ENCODE peak calls at places on chromosomes 16 and 17, in ten cellular contexts. P is head of caudate nucleus; Y is EL; K is effector memory CD4-positive, alpha-beta T cell; E is T-helper 17 cell; I is amniotic epithelial cell; L is immature natural killer cell; T is NCI-H2029; N is COR-L47; J is NCI-H460. W is an unnamed sample.

GRCh38 chr17:82592751-82593589 is 55.3 kb downstream of the WDR45B start:
- DNase-seq in P (peak; percentile 85), Y (peak; percentile 83), K (peak; percentile 49), E (peak; percentile 51), I (peak; percentile 89), L (peak; percentile 75), T (peak; percentile 81), N (peak; percentile 69), J (peak; percentile 59), W (peak; percentile 54)

GRCh38 chr17:44757918-44758413 is 822 bp upstream of the ADAM11 start:
- DNase-seq in P (no peak), Y (no peak), K (no peak), E (no peak), I (no peak), L (no peak), T (no peak), N (no peak), J (no peak), W (no peak)

GRCh38 chr17:80923211-80924110 is 68.2 kb upstream of the CHMP6 start:
- DNase-seq in P (no peak), Y (no peak), K (no peak), E (no peak), I (no peak), L (no peak), T (no peak), N (no peak), J (no peak), W (no peak)

GRCh38 chr17:79677646-79678045 is 53.1 kb upstream of the ENPP7 start:
- DNase-seq in P (no peak), Y (no peak), K (no peak), E (no peak), I (no peak), L (no peak), T (no peak), N (no peak), J (no peak), W (peak; percentile 8)

GRCh38 chr16:9713151-9713550 is 469.1 kb downstream of the GRIN2A start:
- DNase-seq in P (no peak), Y (no peak), K (no peak), E (no peak), I (no peak), L (no peak), T (no peak), N (no peak), J (no peak), W (no peak)

GRCh38 chr17:79218175-79218824 is 143.7 kb downstream of the ENGASE start:
- DNase-seq in P (no peak), Y (no peak), K (no peak), E (no peak), I (no peak), L (no peak), T (no peak), N (no peak), J (no peak), W (no peak)

GRCh38 chr16:4514606-4515005 is 24.0 kb downstream of the CDIP1 start:
- DNase-seq in P (no peak), Y (no peak), K (no peak), E (no peak), I (no peak), L (no peak), T (no peak), N (no peak), J (no peak), W (no peak)

GRCh38 chr16:56107944-56108583 is 83.2 kb upstream of the GNAO1 start:
- DNase-seq in P (peak; percentile 85), Y (no peak), K (no peak), E (no peak), I (no peak), L (no peak), T (peak; percentile 2), N (peak; percentile 63), J (no peak), W (no peak)

GRCh38 chr17:42675984-42676423 is 790 bp downstream of the PLEKHH3 start:
- DNase-seq in P (no peak), Y (peak; percentile 55), K (no peak), E (no peak), I (peak; percentile 34), L (no peak), T (no peak), N (peak; percentile 55), J (no peak), W (peak; percentile 67)

GRCh38 chr17:40022961-40023541 is 7.8 kb downstream of the CSF3 start:
- DNase-seq in P (no peak), Y (no peak), K (no peak), E (no peak), I (no peak), L (no peak), T (peak; percentile 80), N (no peak), J (no peak), W (no peak)

GRCh38 chr16:8751481-8752311 is 45.7 kb downstream of the TMEM186 start:
- DNase-seq in P (no peak), Y (peak; percentile 78), K (no peak), E (no peak), I (peak; percentile 90), L (no peak), T (no peak), N (no peak), J (peak; percentile 51), W (no peak)

GRCh38 chr16:11852092-11852809 is 909 bp upstream of the RSL1D1 start:
- DNase-seq in P (no peak), Y (no peak), K (no peak), E (no peak), I (no peak), L (no peak), T (peak; percentile 25), N (no peak), J (no peak), W (peak; percentile 18)

GRCh38 chr17:1421470-1421869 is 21.4 kb upstream of the YWHAE start:
- DNase-seq in P (no peak), Y (no peak), K (no peak), E (no peak), I (no peak), L (no peak), T (no peak), N (no peak), J (no peak), W (no peak)

GRCh38 chr17:45687594-45687993 is 96.5 kb upstream of the CRHR1 start:
- DNase-seq in P (no peak), Y (no peak), K (no peak), E (no peak), I (no peak), L (no peak), T (no peak), N (no peak), J (no peak), W (no peak)

GRCh38 chr17:62899349-62899748 is 66.7 kb upstream of the TANC2 start:
- DNase-seq in P (no peak), Y (no peak), K (no peak), E (no peak), I (no peak), L (no peak), T (no peak), N (no peak), J (no peak), W (peak; percentile 40)

GRCh38 chr17:64413505-64413904 is 22.8 kb upstream of the PECAM1 start:
- DNase-seq in P (no peak), Y (no peak), K (no peak), E (no peak), I (no peak), L (no peak), T (no peak), N (no peak), J (no peak), W (no peak)

GRCh38 chr17:4480929-4481898 is 17.5 kb upstream of the SPNS2 start:
- DNase-seq in P (no peak), Y (no peak), K (no peak), E (no peak), I (no peak), L (peak; percentile 39), T (no peak), N (no peak), J (no peak), W (no peak)

GRCh38 chr17:30541802-30542201 is 64.6 kb downstream of the GOSR1 start:
- DNase-seq in P (no peak), Y (no peak), K (no peak), E (no peak), I (no peak), L (no peak), T (no peak), N (no peak), J (no peak), W (no peak)

GRCh38 chr16:4316103-4316731 is 350 bp downstream of the GLIS2 start:
- DNase-seq in P (no peak), Y (peak; percentile 36), K (no peak), E (no peak), I (no peak), L (no peak), T (no peak), N (peak; percentile 40), J (no peak), W (no peak)

GRCh38 chr17:34146440-34147043 is 108.5 kb upstream of the CCL2 start:
- DNase-seq in P (peak; percentile 64), Y (no peak), K (no peak), E (peak; percentile 12), I (no peak), L (no peak), T (peak; percentile 52), N (peak; percentile 45), J (peak; percentile 19), W (peak; percentile 48)

GRCh38 chr17:66549731-66550207 is 247.4 kb downstream of the PRKCA start:
- DNase-seq in P (no peak), Y (peak; percentile 96), K (no peak), E (no peak), I (peak; percentile 85), L (no peak), T (no peak), N (no peak), J (no peak), W (no peak)

GRCh38 chr16:77435240-77435819 is 496 bp upstream of the ADAMTS18 start:
- DNase-seq in P (peak; percentile 12), Y (no peak), K (no peak), E (no peak), I (no peak), L (no peak), T (no peak), N (no peak), J (no peak), W (no peak)

GRCh38 chr17:61723183-61723582 is 132.2 kb upstream of the NACA2 start:
- DNase-seq in P (no peak), Y (no peak), K (no peak), E (no peak), I (no peak), L (no peak), T (no peak), N (no peak), J (no peak), W (no peak)

GRCh38 chr16:19705131-19705501 is 12.9 kb downstream of the KNOP1 start:
- DNase-seq in P (no peak), Y (no peak), K (no peak), E (no peak), I (no peak), L (no peak), T (no peak), N (no peak), J (no peak), W (no peak)

GRCh38 chr17:2138318-2138717 is 83.4 kb downstream of the HIC1 start:
- DNase-seq in P (no peak), Y (peak; percentile 30), K (no peak), E (no peak), I (no peak), L (peak; percentile 58), T (no peak), N (no peak), J (no peak), W (no peak)

GRCh38 chr17:76239538-76240274 is 587 bp downstream of the RNF157 start:
- DNase-seq in P (no peak), Y (no peak), K (no peak), E (no peak), I (no peak), L (peak; percentile 22), T (no peak), N (no peak), J (no peak), W (no peak)

GRCh38 chr16:78556421-78556820 is 457.0 kb downstream of the WWOX start:
- DNase-seq in P (no peak), Y (no peak), K (no peak), E (no peak), I (no peak), L (no peak), T (no peak), N (no peak), J (no peak), W (no peak)

GRCh38 chr17:57407287-57408063 is 151.2 kb downstream of the MSI2 start:
- DNase-seq in P (no peak), Y (no peak), K (no peak), E (no peak), I (no peak), L (no peak), T (peak; percentile 75), N (peak; percentile 45), J (no peak), W (no peak)